ENCODE peak calls at places on chromosomes 16 and 17, in eight cellular contexts. One of them, this sample, is unnamed.

GRCh38 chr16:11105038-11105903 is 150.7 kb downstream of the SOCS1 start:
- DNase-seq in GM10248: peak
- DNase-seq in left lung: no peak
- DNase-seq in PC-3: peak
- DNase-seq in mucosa of descending colon: no peak
- DNase-seq in bronchial epithelial cell: peak
- DNase-seq in GM20000: peak
- DNase-seq in Peyer's patch: peak
- DNase-seq in this sample: peak

GRCh38 chr16:5560084-5560483 is 462.5 kb upstream of the EEF2KMT start:
- DNase-seq in GM10248: no peak
- DNase-seq in left lung: no peak
- DNase-seq in PC-3: peak
- DNase-seq in mucosa of descending colon: no peak
- DNase-seq in bronchial epithelial cell: peak
- DNase-seq in GM20000: no peak
- DNase-seq in Peyer's patch: no peak
- DNase-seq in this sample: no peak

GRCh38 chr17:75262112-75262606 is 480 bp downstream of the MRPS7 start:
- DNase-seq in GM10248: no peak
- DNase-seq in left lung: no peak
- DNase-seq in PC-3: peak
- DNase-seq in mucosa of descending colon: no peak
- DNase-seq in bronchial epithelial cell: peak
- DNase-seq in GM20000: peak
- DNase-seq in Peyer's patch: no peak
- DNase-seq in this sample: no peak

GRCh38 chr17:32525116-32525515 is 38.3 kb downstream of the CDK5R1 start:
- DNase-seq in GM10248: no peak
- DNase-seq in left lung: no peak
- DNase-seq in PC-3: no peak
- DNase-seq in mucosa of descending colon: no peak
- DNase-seq in bronchial epithelial cell: no peak
- DNase-seq in GM20000: no peak
- DNase-seq in Peyer's patch: no peak
- DNase-seq in this sample: no peak

GRCh38 chr17:17990282-17990681 is 17.6 kb downstream of the DRC3 start:
- DNase-seq in GM10248: no peak
- DNase-seq in left lung: no peak
- DNase-seq in PC-3: peak
- DNase-seq in mucosa of descending colon: no peak
- DNase-seq in bronchial epithelial cell: peak
- DNase-seq in GM20000: no peak
- DNase-seq in Peyer's patch: no peak
- DNase-seq in this sample: peak

GRCh38 chr16:24851700-24852099 is 5.9 kb downstream of the SLC5A11 start:
- DNase-seq in GM10248: no peak
- DNase-seq in left lung: no peak
- DNase-seq in PC-3: peak
- DNase-seq in mucosa of descending colon: no peak
- DNase-seq in bronchial epithelial cell: peak
- DNase-seq in GM20000: no peak
- DNase-seq in Peyer's patch: no peak
- DNase-seq in this sample: no peak

GRCh38 chr17:57579245-57579644 is 165.9 kb downstream of the CCDC182 start:
- DNase-seq in GM10248: no peak
- DNase-seq in left lung: no peak
- DNase-seq in PC-3: no peak
- DNase-seq in mucosa of descending colon: no peak
- DNase-seq in bronchial epithelial cell: no peak
- DNase-seq in GM20000: no peak
- DNase-seq in Peyer's patch: no peak
- DNase-seq in this sample: no peak

GRCh38 chr17:46727572-46728348 is 90.7 kb downstream of the WNT3 start:
- DNase-seq in GM10248: no peak
- DNase-seq in left lung: no peak
- DNase-seq in PC-3: peak
- DNase-seq in mucosa of descending colon: no peak
- DNase-seq in bronchial epithelial cell: peak
- DNase-seq in GM20000: no peak
- DNase-seq in Peyer's patch: no peak
- DNase-seq in this sample: no peak

GRCh38 chr17:29111816-29112499 is 68.2 kb downstream of the MYO18A start:
- DNase-seq in GM10248: peak
- DNase-seq in left lung: peak
- DNase-seq in PC-3: peak
- DNase-seq in mucosa of descending colon: peak
- DNase-seq in bronchial epithelial cell: peak
- DNase-seq in GM20000: peak
- DNase-seq in Peyer's patch: peak
- DNase-seq in this sample: peak

GRCh38 chr17:41665566-41666335 is 22.9 kb upstream of the EIF1 start:
- DNase-seq in GM10248: peak
- DNase-seq in left lung: peak
- DNase-seq in PC-3: peak
- DNase-seq in mucosa of descending colon: peak
- DNase-seq in bronchial epithelial cell: peak
- DNase-seq in GM20000: peak
- DNase-seq in Peyer's patch: peak
- DNase-seq in this sample: peak

GRCh38 chr16:12092347-12092882 is 115.9 kb downstream of the SNX29 start:
- DNase-seq in GM10248: no peak
- DNase-seq in left lung: no peak
- DNase-seq in PC-3: peak
- DNase-seq in mucosa of descending colon: no peak
- DNase-seq in bronchial epithelial cell: peak
- DNase-seq in GM20000: no peak
- DNase-seq in Peyer's patch: no peak
- DNase-seq in this sample: peak

GRCh38 chr17:7351665-7352558 is at the start of gene KCTD11:
- DNase-seq in GM10248: peak
- DNase-seq in left lung: peak
- DNase-seq in PC-3: peak
- DNase-seq in mucosa of descending colon: peak
- DNase-seq in bronchial epithelial cell: peak
- DNase-seq in GM20000: peak
- DNase-seq in Peyer's patch: peak
- DNase-seq in this sample: peak

GRCh38 chr17:1498869-1499268 is 6.4 kb upstream of the MYO1C start:
- DNase-seq in GM10248: no peak
- DNase-seq in left lung: no peak
- DNase-seq in PC-3: no peak
- DNase-seq in mucosa of descending colon: no peak
- DNase-seq in bronchial epithelial cell: peak
- DNase-seq in GM20000: no peak
- DNase-seq in Peyer's patch: no peak
- DNase-seq in this sample: no peak

GRCh38 chr17:10116267-10116666 is 82.1 kb downstream of the GAS7 start:
- DNase-seq in GM10248: no peak
- DNase-seq in left lung: no peak
- DNase-seq in PC-3: no peak
- DNase-seq in mucosa of descending colon: no peak
- DNase-seq in bronchial epithelial cell: no peak
- DNase-seq in GM20000: no peak
- DNase-seq in Peyer's patch: no peak
- DNase-seq in this sample: no peak

GRCh38 chr17:59193463-59193862 is 16.4 kb upstream of the SMG8 start:
- DNase-seq in GM10248: no peak
- DNase-seq in left lung: no peak
- DNase-seq in PC-3: no peak
- DNase-seq in mucosa of descending colon: no peak
- DNase-seq in bronchial epithelial cell: no peak
- DNase-seq in GM20000: no peak
- DNase-seq in Peyer's patch: no peak
- DNase-seq in this sample: no peak

GRCh38 chr17:31582151-31582907 is 190.9 kb downstream of the RAB11FIP4 start:
- DNase-seq in GM10248: peak
- DNase-seq in left lung: peak
- DNase-seq in PC-3: no peak
- DNase-seq in mucosa of descending colon: peak
- DNase-seq in bronchial epithelial cell: no peak
- DNase-seq in GM20000: peak
- DNase-seq in Peyer's patch: no peak
- DNase-seq in this sample: peak

GRCh38 chr16:71726491-71727319 is 2.2 kb upstream of the PHLPP2 start:
- DNase-seq in GM10248: peak
- DNase-seq in left lung: no peak
- DNase-seq in PC-3: no peak
- DNase-seq in mucosa of descending colon: peak
- DNase-seq in bronchial epithelial cell: no peak
- DNase-seq in GM20000: peak
- DNase-seq in Peyer's patch: no peak
- DNase-seq in this sample: no peak

GRCh38 chr16:77403732-77404131 is 31.1 kb downstream of the ADAMTS18 start:
- DNase-seq in GM10248: no peak
- DNase-seq in left lung: no peak
- DNase-seq in PC-3: no peak
- DNase-seq in mucosa of descending colon: no peak
- DNase-seq in bronchial epithelial cell: no peak
- DNase-seq in GM20000: no peak
- DNase-seq in Peyer's patch: no peak
- DNase-seq in this sample: no peak

GRCh38 chr16:77404823-77405222 is 30.0 kb downstream of the ADAMTS18 start:
- DNase-seq in GM10248: no peak
- DNase-seq in left lung: peak
- DNase-seq in PC-3: no peak
- DNase-seq in mucosa of descending colon: no peak
- DNase-seq in bronchial epithelial cell: no peak
- DNase-seq in GM20000: no peak
- DNase-seq in Peyer's patch: no peak
- DNase-seq in this sample: no peak

GRCh38 chr16:77409311-77409710 is 25.5 kb downstream of the ADAMTS18 start:
- DNase-seq in GM10248: no peak
- DNase-seq in left lung: no peak
- DNase-seq in PC-3: no peak
- DNase-seq in mucosa of descending colon: no peak
- DNase-seq in bronchial epithelial cell: no peak
- DNase-seq in GM20000: no peak
- DNase-seq in Peyer's patch: no peak
- DNase-seq in this sample: no peak

GRCh38 chr16:77408607-77409006 is 26.2 kb downstream of the ADAMTS18 start:
- DNase-seq in GM10248: no peak
- DNase-seq in left lung: no peak
- DNase-seq in PC-3: no peak
- DNase-seq in mucosa of descending colon: no peak
- DNase-seq in bronchial epithelial cell: no peak
- DNase-seq in GM20000: no peak
- DNase-seq in Peyer's patch: no peak
- DNase-seq in this sample: no peak

DNA sequence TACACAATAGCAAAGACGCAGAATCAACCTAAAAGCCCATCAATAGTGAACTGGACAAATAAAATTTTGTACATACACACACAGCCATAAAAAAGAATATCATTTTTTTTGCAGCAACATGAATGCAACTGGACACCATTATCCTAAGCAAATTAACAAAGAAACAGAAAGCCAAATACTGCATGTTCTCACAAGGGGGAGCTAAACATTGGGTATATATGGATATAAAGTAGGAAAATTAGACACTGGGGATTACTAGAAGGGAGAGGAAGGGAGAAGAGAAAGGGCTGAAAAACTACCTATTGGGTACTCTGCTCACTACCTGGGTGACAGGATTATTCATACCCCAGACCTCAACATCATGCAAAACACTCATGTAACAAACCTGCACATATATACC is 28.2 kb downstream of the ADAMTS18 start:
- DNase-seq in GM10248: no peak
- DNase-seq in left lung: no peak
- DNase-seq in PC-3: peak
- DNase-seq in mucosa of descending colon: no peak
- DNase-seq in bronchial epithelial cell: peak
- DNase-seq in GM20000: no peak
- DNase-seq in Peyer's patch: no peak
- DNase-seq in this sample: peak
- TF ChIP-seq CTCF in GM10248: no peak
- TF ChIP-seq CTCF in left lung: no peak
- TF ChIP-seq CTCF in PC-3: peak
- TF ChIP-seq CTCF in mucosa of descending colon: no peak
- TF ChIP-seq CTCF in bronchial epithelial cell: peak
- TF ChIP-seq CTCF in GM20000: no peak
- TF ChIP-seq CTCF in Peyer's patch: no peak
- TF ChIP-seq CTCF in this sample: no peak

GRCh38 chr17:81907219-81908145 is 3.7 kb downstream of the PCYT2 start:
- DNase-seq in GM10248: no peak
- DNase-seq in left lung: no peak
- DNase-seq in PC-3: no peak
- DNase-seq in mucosa of descending colon: no peak
- DNase-seq in bronchial epithelial cell: no peak
- DNase-seq in GM20000: no peak
- DNase-seq in Peyer's patch: no peak
- DNase-seq in this sample: no peak
- TF ChIP-seq CTCF in GM10248: no peak
- TF ChIP-seq CTCF in left lung: no peak
- TF ChIP-seq CTCF in PC-3: peak
- TF ChIP-seq CTCF in mucosa of descending colon: no peak
- TF ChIP-seq CTCF in bronchial epithelial cell: no peak
- TF ChIP-seq CTCF in GM20000: no peak
- TF ChIP-seq CTCF in Peyer's patch: no peak
- TF ChIP-seq CTCF in this sample: no peak

GRCh38 chr16:55645986-55646385 is 9.8 kb upstream of the SLC6A2 start:
- DNase-seq in GM10248: no peak
- DNase-seq in left lung: no peak
- DNase-seq in PC-3: no peak
- DNase-seq in mucosa of descending colon: no peak
- DNase-seq in bronchial epithelial cell: no peak
- DNase-seq in GM20000: no peak
- DNase-seq in Peyer's patch: no peak
- DNase-seq in this sample: no peak

GRCh38 chr16:55642611-55643010 is 13.2 kb upstream of the SLC6A2 start:
- DNase-seq in GM10248: no peak
- DNase-seq in left lung: no peak
- DNase-seq in PC-3: no peak
- DNase-seq in mucosa of descending colon: no peak
- DNase-seq in bronchial epithelial cell: no peak
- DNase-seq in GM20000: no peak
- DNase-seq in Peyer's patch: no peak
- DNase-seq in this sample: no peak

GRCh38 chr16:55640714-55641327 is 15.0 kb upstream of the SLC6A2 start:
- DNase-seq in GM10248: no peak
- DNase-seq in left lung: no peak
- DNase-seq in PC-3: no peak
- DNase-seq in mucosa of descending colon: no peak
- DNase-seq in bronchial epithelial cell: no peak
- DNase-seq in GM20000: no peak
- DNase-seq in Peyer's patch: no peak
- DNase-seq in this sample: no peak

GRCh38 chr16:55641430-55642056 is 14.2 kb upstream of the SLC6A2 start:
- DNase-seq in GM10248: no peak
- DNase-seq in left lung: no peak
- DNase-seq in PC-3: no peak
- DNase-seq in mucosa of descending colon: no peak
- DNase-seq in bronchial epithelial cell: no peak
- DNase-seq in GM20000: no peak
- DNase-seq in Peyer's patch: no peak
- DNase-seq in this sample: no peak

GRCh38 chr16:55643161-55643970 is 12.4 kb upstream of the SLC6A2 start:
- DNase-seq in GM10248: no peak
- DNase-seq in left lung: no peak
- DNase-seq in PC-3: no peak
- DNase-seq in mucosa of descending colon: peak
- DNase-seq in bronchial epithelial cell: no peak
- DNase-seq in GM20000: no peak
- DNase-seq in Peyer's patch: no peak
- DNase-seq in this sample: peak
- TF ChIP-seq CTCF in GM10248: no peak
- TF ChIP-seq CTCF in left lung: peak
- TF ChIP-seq CTCF in PC-3: peak
- TF ChIP-seq CTCF in mucosa of descending colon: no peak
- TF ChIP-seq CTCF in bronchial epithelial cell: peak
- TF ChIP-seq CTCF in GM20000: no peak
- TF ChIP-seq CTCF in Peyer's patch: no peak
- TF ChIP-seq CTCF in this sample: no peak

GRCh38 chr16:68374251-68374805 is 63.5 kb downstream of the PRMT7 start:
- DNase-seq in GM10248: no peak
- DNase-seq in left lung: peak
- DNase-seq in PC-3: no peak
- DNase-seq in mucosa of descending colon: no peak
- DNase-seq in bronchial epithelial cell: no peak
- DNase-seq in GM20000: no peak
- DNase-seq in Peyer's patch: no peak
- DNase-seq in this sample: no peak
- TF ChIP-seq CTCF in GM10248: no peak
- TF ChIP-seq CTCF in left lung: no peak
- TF ChIP-seq CTCF in PC-3: no peak
- TF ChIP-seq CTCF in mucosa of descending colon: no peak
- TF ChIP-seq CTCF in bronchial epithelial cell: no peak
- TF ChIP-seq CTCF in GM20000: no peak
- TF ChIP-seq CTCF in Peyer's patch: no peak
- TF ChIP-seq CTCF in this sample: no peak

This sample was measured in MCF 10A.